ENCODE peak calls at places on chromosomes 13 and 19, in nine cellular contexts. V is HL-60, I is uterus, P is hepatocyte, O is dorsolateral prefrontal cortex, F is pancreas, Y is brain microvascular endothelial cell, J is psoas muscle, X is SJSA1. R is an unnamed sample. For H3K27me3, the result is how much of the 10 kb centered on the place peaks cover.

GRCh38 chr19:16368385-16369305 is 44.0 kb downstream of the KLF2 start:
- DNase-seq in P (peak), O (no peak), I (no peak), Y (no peak), J (no peak), X (no peak), V (no peak), F (no peak), R (no peak)

GRCh38 chr19:35213678-35214632 is 14.6 kb downstream of the FAM187B start:
- DNase-seq in J (peak), P (peak), X (no peak), O (no peak), F (peak), I (peak), V (peak), Y (peak), R (peak)

GRCh38 chr19:50629801-50630200 is 9.9 kb downstream of the SYT3 start:
- DNase-seq in Y (no peak), J (no peak), O (no peak), P (no peak), I (no peak), X (no peak), V (no peak), F (no peak), R (no peak)

GRCh38 chr19:14544977-14545715 is 15.8 kb downstream of the TECR start:
- DNase-seq in O (peak), F (peak), Y (no peak), V (no peak), P (peak), I (no peak), J (peak), X (no peak), R (no peak)

GRCh38 chr13:75489502-75490263 is 7.7 kb upstream of the TBC1D4 start:
- DNase-seq in I (no peak), X (no peak), J (no peak), O (no peak), Y (no peak), F (no peak), V (peak), P (peak), R (no peak)

GRCh38 chr19:30068528-30069395 is 126.7 kb downstream of the URI1 start:
- DNase-seq in Y (no peak), X (no peak), J (no peak), I (no peak), O (no peak), V (no peak), F (no peak), P (no peak), R (no peak)

GRCh38 chr13:113564331-113565023 is 20.1 kb upstream of the TFDP1 start:
- DNase-seq in P (no peak), F (no peak), O (no peak), J (no peak), X (peak), V (no peak), Y (no peak), I (no peak), R (no peak)

GRCh38 chr13:46339035-46339666 is 47.9 kb downstream of the RUBCNL start:
- DNase-seq in V (peak), Y (peak), X (peak), O (no peak), I (no peak), J (peak), P (no peak), F (no peak), R (no peak)

GRCh38 chr19:8571006-8571411 is 6.2 kb downstream of the MYO1F start:
- DNase-seq in O (no peak), I (no peak), P (no peak), X (peak), J (no peak), F (no peak), V (peak), Y (peak), R (no peak)

GRCh38 chr19:39829702-39830275 is 4.2 kb downstream of the DYRK1B start:
- DNase-seq in V (no peak), F (no peak), O (no peak), P (no peak), Y (no peak), I (no peak), X (no peak), J (no peak), R (no peak)

GRCh38 chr19:47012620-47013019 is 7.0 kb upstream of the NPAS1 start:
- DNase-seq in O (no peak), Y (no peak), V (no peak), F (no peak), X (no peak), P (no peak), I (no peak), J (no peak), R (no peak)

GRCh38 chr13:77868717-77869116 is 49.9 kb downstream of the EDNRB start:
- DNase-seq in P (no peak), J (no peak), V (no peak), F (no peak), X (no peak), O (no peak), Y (no peak), I (no peak), R (no peak)

GRCh38 chr19:29662604-29663404 is 2.5 kb upstream of the PLEKHF1 start:
- DNase-seq in F (peak), P (peak), J (peak), O (peak), X (peak), V (no peak), I (peak), Y (peak), R (peak)

DNA sequence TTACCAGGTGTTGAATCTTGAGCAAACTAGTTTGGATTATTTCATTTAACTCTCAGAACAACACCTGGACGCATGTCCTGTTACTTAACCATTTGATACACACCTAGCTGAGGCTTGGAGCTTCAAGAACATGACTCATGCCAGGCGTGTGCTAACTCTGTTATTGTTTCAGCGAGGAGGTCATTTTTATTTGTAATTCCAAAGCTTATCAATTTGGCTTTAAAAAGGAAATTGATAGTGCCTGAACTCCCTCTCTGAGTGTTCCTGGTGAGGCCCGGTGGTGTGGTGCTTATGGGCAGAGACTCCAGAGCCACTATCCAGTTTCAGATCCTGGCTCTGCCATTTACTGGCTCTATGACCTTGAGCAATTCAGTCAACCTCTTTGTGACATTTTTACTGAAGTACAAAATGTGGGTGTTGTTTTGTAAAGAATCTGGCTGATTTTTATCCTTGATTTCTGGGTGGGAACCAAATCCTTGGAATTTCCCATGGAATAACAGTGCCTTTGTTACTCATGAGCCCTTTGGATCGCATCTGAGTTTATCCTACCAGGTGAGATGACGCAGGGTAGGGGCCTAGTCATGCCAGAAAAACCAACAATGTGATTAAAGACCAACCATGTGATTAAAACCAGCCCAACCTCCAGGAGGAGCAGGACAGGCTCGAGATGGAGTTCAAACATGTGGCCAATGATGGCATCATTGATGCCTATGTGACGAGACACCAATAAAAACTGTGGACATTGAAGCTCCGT is 198.8 kb downstream of the MYO16 start:
- DNase-seq in P (no peak), O (no peak), V (no peak), J (no peak), I (no peak), F (no peak), X (no peak), Y (no peak), R (no peak)
- H3K27me3 ChIP-seq in P (under half), O (under half), V (under half), J (under half), I (under half), F (under half), X (under half), Y (under half), R (under half)

GRCh38 chr13:42233726-42234125 is 38.2 kb upstream of the AKAP11 start:
- DNase-seq in I (no peak), P (no peak), F (no peak), V (no peak), Y (no peak), J (no peak), X (no peak), O (no peak), R (no peak)

DNA sequence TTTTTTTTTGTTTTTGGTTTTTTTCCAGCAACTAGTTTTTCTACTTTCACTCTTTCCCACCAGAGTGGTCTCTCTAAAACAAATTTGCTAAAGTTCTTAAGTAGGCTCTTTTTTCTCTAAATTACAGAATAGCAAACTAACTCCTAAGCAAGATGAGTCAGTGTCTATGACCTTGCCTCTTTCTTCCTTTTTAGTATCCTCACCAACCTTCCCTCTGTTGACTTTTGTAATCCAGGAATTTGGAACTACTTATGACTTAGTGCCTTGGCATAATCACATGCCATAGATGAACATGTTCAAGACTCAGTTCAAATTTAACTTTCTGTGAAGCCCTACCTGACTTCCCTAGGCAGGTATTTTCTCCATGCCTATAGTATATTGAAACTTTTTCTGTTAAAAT is 32.3 kb upstream of the AKAP11 start:
- DNase-seq in O (no peak), V (no peak), X (no peak), J (no peak), P (no peak), Y (no peak), I (no peak), F (no peak), R (no peak)
- H3K27ac ChIP-seq in O (no peak), V (no peak), X (no peak), J (no peak), P (no peak), Y (no peak), I (no peak), F (no peak), R (no peak)

DNA sequence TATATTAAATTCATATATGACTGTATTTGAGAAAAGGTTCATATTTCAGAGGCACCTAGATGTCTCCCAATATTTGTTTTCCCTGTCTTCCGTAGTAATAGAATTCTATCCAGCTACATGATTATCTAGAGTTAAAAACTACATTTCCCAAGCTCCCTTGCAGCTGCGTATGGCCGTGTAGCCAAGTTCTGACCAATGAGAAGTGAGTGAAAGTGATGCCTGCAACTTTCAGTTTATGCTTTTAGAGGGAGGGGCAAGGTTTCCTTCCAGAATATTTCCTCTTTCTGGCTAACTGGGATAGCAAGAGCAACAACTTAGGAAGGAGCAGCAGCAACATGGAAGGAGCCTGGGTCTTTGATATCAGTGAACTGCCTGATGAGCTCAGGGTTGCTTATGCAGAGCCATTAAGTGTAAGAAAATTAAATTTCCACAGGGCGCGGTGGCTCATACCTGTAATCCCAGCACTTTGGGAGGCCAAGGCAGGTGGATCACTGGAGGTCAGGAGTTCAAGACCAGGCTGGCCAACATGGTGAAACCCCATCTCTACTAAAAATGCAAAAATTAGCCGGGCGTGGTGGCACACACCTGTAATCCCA is 23.2 kb upstream of the CYP2A13 start:
- DNase-seq in F (no peak), I (no peak), X (peak), V (no peak), J (no peak), Y (peak), O (no peak), P (no peak), R (no peak)
- H3K4me3 ChIP-seq in F (no peak), I (no peak), X (no peak), V (no peak), J (no peak), Y (no peak), O (no peak), P (no peak), R (no peak)

GRCh38 chr13:99446242-99446641 is 55.0 kb upstream of the TM9SF2 start:
- DNase-seq in Y (no peak), X (no peak), V (no peak), I (no peak), F (no peak), O (no peak), J (no peak), P (no peak), R (no peak)
- H3K27me3 ChIP-seq in Y (under half), X (under half), V (under half), I (under half), F (under half), O (under half), J (under half), P (under half), R (under half)

R was measured in thoracic aorta.